ENCODE peak calls at places on chromosomes 7 and 10, in six cellular contexts. One of them, this sample, is unnamed.

GRCh38 chr7:96236198-96237039 is 85.5 kb downstream of the SLC25A13 start:
- DNase-seq in T1000: peak
- DNase-seq in stimulated activated CD8-positive, alpha-beta memory T cell treated with anti-CD3 and anti-CD28 coated beads, Interleukin-7, amount 100 ng/mL, for 1 hour: no peak
- DNase-seq in substantia nigra: no peak
- DNase-seq in AG08396: peak
- DNase-seq in mesenchymal stem cell: peak
- DNase-seq in this sample: peak

GRCh38 chr10:90398551-90398950 is 459.3 kb downstream of the HTR7 start:
- DNase-seq in substantia nigra: no peak
- DNase-seq in mesenchymal stem cell: peak
- DNase-seq in stimulated activated CD8-positive, alpha-beta memory T cell treated with anti-CD3 and anti-CD28 coated beads, Interleukin-7, amount 100 ng/mL, for 1 hour: no peak
- DNase-seq in AG08396: no peak
- DNase-seq in T1000: no peak
- DNase-seq in this sample: no peak

GRCh38 chr10:68208424-68209042 is 23.4 kb downstream of the ATOH7 start:
- DNase-seq in mesenchymal stem cell: peak
- DNase-seq in AG08396: peak
- DNase-seq in stimulated activated CD8-positive, alpha-beta memory T cell treated with anti-CD3 and anti-CD28 coated beads, Interleukin-7, amount 100 ng/mL, for 1 hour: no peak
- DNase-seq in T1000: no peak
- DNase-seq in substantia nigra: no peak
- DNase-seq in this sample: peak

GRCh38 chr7:1882451-1882850 is 212.4 kb downstream of the ELFN1 start:
- DNase-seq in stimulated activated CD8-positive, alpha-beta memory T cell treated with anti-CD3 and anti-CD28 coated beads, Interleukin-7, amount 100 ng/mL, for 1 hour: no peak
- DNase-seq in substantia nigra: no peak
- DNase-seq in AG08396: no peak
- DNase-seq in T1000: no peak
- DNase-seq in mesenchymal stem cell: no peak
- DNase-seq in this sample: no peak

GRCh38 chr10:32851301-32851700 is 106.7 kb downstream of the ITGB1 start:
- DNase-seq in AG08396: no peak
- DNase-seq in stimulated activated CD8-positive, alpha-beta memory T cell treated with anti-CD3 and anti-CD28 coated beads, Interleukin-7, amount 100 ng/mL, for 1 hour: no peak
- DNase-seq in T1000: no peak
- DNase-seq in mesenchymal stem cell: no peak
- DNase-seq in substantia nigra: no peak
- DNase-seq in this sample: no peak

GRCh38 chr7:142811154-142811737 is 40.5 kb downstream of the PRSS2 start:
- DNase-seq in stimulated activated CD8-positive, alpha-beta memory T cell treated with anti-CD3 and anti-CD28 coated beads, Interleukin-7, amount 100 ng/mL, for 1 hour: no peak
- DNase-seq in T1000: no peak
- DNase-seq in mesenchymal stem cell: peak
- DNase-seq in substantia nigra: no peak
- DNase-seq in AG08396: peak
- DNase-seq in this sample: peak

GRCh38 chr7:102410123-102410522 is 14.0 kb downstream of the PRKRIP1 start:
- DNase-seq in stimulated activated CD8-positive, alpha-beta memory T cell treated with anti-CD3 and anti-CD28 coated beads, Interleukin-7, amount 100 ng/mL, for 1 hour: no peak
- DNase-seq in AG08396: no peak
- DNase-seq in T1000: no peak
- DNase-seq in mesenchymal stem cell: no peak
- DNase-seq in substantia nigra: no peak
- DNase-seq in this sample: no peak

GRCh38 chr7:5214641-5215040 is 24.6 kb downstream of the WIPI2 start:
- DNase-seq in substantia nigra: no peak
- DNase-seq in T1000: no peak
- DNase-seq in AG08396: no peak
- DNase-seq in mesenchymal stem cell: no peak
- DNase-seq in stimulated activated CD8-positive, alpha-beta memory T cell treated with anti-CD3 and anti-CD28 coated beads, Interleukin-7, amount 100 ng/mL, for 1 hour: no peak
- DNase-seq in this sample: no peak

GRCh38 chr10:31384589-31384949 is 65.6 kb downstream of the ZEB1 start:
- DNase-seq in T1000: no peak
- DNase-seq in substantia nigra: no peak
- DNase-seq in mesenchymal stem cell: no peak
- DNase-seq in AG08396: no peak
- DNase-seq in stimulated activated CD8-positive, alpha-beta memory T cell treated with anti-CD3 and anti-CD28 coated beads, Interleukin-7, amount 100 ng/mL, for 1 hour: no peak
- DNase-seq in this sample: no peak

GRCh38 chr7:136976504-136977251 is 108.2 kb downstream of the CHRM2 start:
- DNase-seq in stimulated activated CD8-positive, alpha-beta memory T cell treated with anti-CD3 and anti-CD28 coated beads, Interleukin-7, amount 100 ng/mL, for 1 hour: no peak
- DNase-seq in mesenchymal stem cell: peak
- DNase-seq in AG08396: no peak
- DNase-seq in substantia nigra: no peak
- DNase-seq in T1000: no peak
- DNase-seq in this sample: no peak

GRCh38 chr7:111168182-111168581 is 77.3 kb downstream of the LRRN3 start:
- DNase-seq in substantia nigra: no peak
- DNase-seq in stimulated activated CD8-positive, alpha-beta memory T cell treated with anti-CD3 and anti-CD28 coated beads, Interleukin-7, amount 100 ng/mL, for 1 hour: no peak
- DNase-seq in AG08396: no peak
- DNase-seq in mesenchymal stem cell: peak
- DNase-seq in T1000: no peak
- DNase-seq in this sample: no peak

GRCh38 chr10:24432478-24433416 is 223.8 kb downstream of the KIAA1217 start:
- DNase-seq in mesenchymal stem cell: peak
- DNase-seq in stimulated activated CD8-positive, alpha-beta memory T cell treated with anti-CD3 and anti-CD28 coated beads, Interleukin-7, amount 100 ng/mL, for 1 hour: no peak
- DNase-seq in substantia nigra: no peak
- DNase-seq in AG08396: no peak
- DNase-seq in T1000: no peak
- DNase-seq in this sample: peak

GRCh38 chr10:102704915-102705314 is 9.3 kb downstream of the ARL3 start:
- DNase-seq in stimulated activated CD8-positive, alpha-beta memory T cell treated with anti-CD3 and anti-CD28 coated beads, Interleukin-7, amount 100 ng/mL, for 1 hour: no peak
- DNase-seq in AG08396: no peak
- DNase-seq in substantia nigra: no peak
- DNase-seq in mesenchymal stem cell: peak
- DNase-seq in T1000: no peak
- DNase-seq in this sample: no peak

GRCh38 chr10:84138478-84139125 is 707 bp upstream of the GHITM start:
- DNase-seq in T1000: no peak
- DNase-seq in substantia nigra: no peak
- DNase-seq in AG08396: peak
- DNase-seq in stimulated activated CD8-positive, alpha-beta memory T cell treated with anti-CD3 and anti-CD28 coated beads, Interleukin-7, amount 100 ng/mL, for 1 hour: no peak
- DNase-seq in mesenchymal stem cell: peak
- DNase-seq in this sample: no peak

GRCh38 chr10:104104926-104105325 is 17.0 kb upstream of the SFR1 start:
- DNase-seq in mesenchymal stem cell: no peak
- DNase-seq in T1000: no peak
- DNase-seq in stimulated activated CD8-positive, alpha-beta memory T cell treated with anti-CD3 and anti-CD28 coated beads, Interleukin-7, amount 100 ng/mL, for 1 hour: no peak
- DNase-seq in substantia nigra: no peak
- DNase-seq in AG08396: no peak
- DNase-seq in this sample: peak

GRCh38 chr10:31586708-31587107 is 267.7 kb downstream of the ZEB1 start:
- DNase-seq in AG08396: no peak
- DNase-seq in T1000: no peak
- DNase-seq in stimulated activated CD8-positive, alpha-beta memory T cell treated with anti-CD3 and anti-CD28 coated beads, Interleukin-7, amount 100 ng/mL, for 1 hour: no peak
- DNase-seq in mesenchymal stem cell: no peak
- DNase-seq in substantia nigra: no peak
- DNase-seq in this sample: no peak

GRCh38 chr7:100130608-100131453 is 4.1 kb downstream of the MBLAC1 start:
- DNase-seq in stimulated activated CD8-positive, alpha-beta memory T cell treated with anti-CD3 and anti-CD28 coated beads, Interleukin-7, amount 100 ng/mL, for 1 hour: peak
- DNase-seq in T1000: peak
- DNase-seq in substantia nigra: peak
- DNase-seq in AG08396: peak
- DNase-seq in mesenchymal stem cell: peak
- DNase-seq in this sample: peak

GRCh38 chr10:124063736-124064135 is 29.7 kb downstream of the CHST15 start:
- DNase-seq in mesenchymal stem cell: peak
- DNase-seq in T1000: no peak
- DNase-seq in AG08396: peak
- DNase-seq in substantia nigra: no peak
- DNase-seq in stimulated activated CD8-positive, alpha-beta memory T cell treated with anti-CD3 and anti-CD28 coated beads, Interleukin-7, amount 100 ng/mL, for 1 hour: no peak
- DNase-seq in this sample: peak

GRCh38 chr10:30188101-30188500 is 128.7 kb upstream of the JCAD start:
- DNase-seq in stimulated activated CD8-positive, alpha-beta memory T cell treated with anti-CD3 and anti-CD28 coated beads, Interleukin-7, amount 100 ng/mL, for 1 hour: no peak
- DNase-seq in T1000: no peak
- DNase-seq in substantia nigra: no peak
- DNase-seq in AG08396: no peak
- DNase-seq in mesenchymal stem cell: peak
- DNase-seq in this sample: no peak

GRCh38 chr10:91944880-91945630 is 21.5 kb downstream of the BTAF1 start:
- DNase-seq in substantia nigra: no peak
- DNase-seq in T1000: no peak
- DNase-seq in AG08396: peak
- DNase-seq in stimulated activated CD8-positive, alpha-beta memory T cell treated with anti-CD3 and anti-CD28 coated beads, Interleukin-7, amount 100 ng/mL, for 1 hour: no peak
- DNase-seq in mesenchymal stem cell: peak
- DNase-seq in this sample: peak

GRCh38 chr7:47573758-47574472 is 8.0 kb downstream of the TNS3 start:
- DNase-seq in substantia nigra: no peak
- DNase-seq in mesenchymal stem cell: peak
- DNase-seq in T1000: no peak
- DNase-seq in AG08396: no peak
- DNase-seq in stimulated activated CD8-positive, alpha-beta memory T cell treated with anti-CD3 and anti-CD28 coated beads, Interleukin-7, amount 100 ng/mL, for 1 hour: no peak
- DNase-seq in this sample: peak

GRCh38 chr10:111113238-111113960 is 36.6 kb downstream of the ADRA2A start:
- DNase-seq in stimulated activated CD8-positive, alpha-beta memory T cell treated with anti-CD3 and anti-CD28 coated beads, Interleukin-7, amount 100 ng/mL, for 1 hour: no peak
- DNase-seq in AG08396: no peak
- DNase-seq in T1000: no peak
- DNase-seq in mesenchymal stem cell: no peak
- DNase-seq in substantia nigra: no peak
- DNase-seq in this sample: no peak

GRCh38 chr7:103771294-103771693 is 218.2 kb downstream of the RELN start:
- DNase-seq in substantia nigra: no peak
- DNase-seq in stimulated activated CD8-positive, alpha-beta memory T cell treated with anti-CD3 and anti-CD28 coated beads, Interleukin-7, amount 100 ng/mL, for 1 hour: no peak
- DNase-seq in T1000: no peak
- DNase-seq in mesenchymal stem cell: no peak
- DNase-seq in AG08396: no peak
- DNase-seq in this sample: no peak

GRCh38 chr10:13784067-13784466 is 197.3 kb downstream of the PRPF18 start:
- DNase-seq in AG08396: peak
- DNase-seq in mesenchymal stem cell: peak
- DNase-seq in T1000: no peak
- DNase-seq in substantia nigra: no peak
- DNase-seq in stimulated activated CD8-positive, alpha-beta memory T cell treated with anti-CD3 and anti-CD28 coated beads, Interleukin-7, amount 100 ng/mL, for 1 hour: no peak
- DNase-seq in this sample: peak

GRCh38 chr10:2122431-2123124 is 385.3 kb upstream of the ADARB2 start:
- DNase-seq in substantia nigra: no peak
- DNase-seq in mesenchymal stem cell: no peak
- DNase-seq in stimulated activated CD8-positive, alpha-beta memory T cell treated with anti-CD3 and anti-CD28 coated beads, Interleukin-7, amount 100 ng/mL, for 1 hour: no peak
- DNase-seq in T1000: no peak
- DNase-seq in AG08396: no peak
- DNase-seq in this sample: peak

GRCh38 chr7:665751-666453 is 60.6 kb upstream of the DNAAF5 start:
- DNase-seq in AG08396: no peak
- DNase-seq in substantia nigra: no peak
- DNase-seq in mesenchymal stem cell: no peak
- DNase-seq in T1000: no peak
- DNase-seq in stimulated activated CD8-positive, alpha-beta memory T cell treated with anti-CD3 and anti-CD28 coated beads, Interleukin-7, amount 100 ng/mL, for 1 hour: no peak
- DNase-seq in this sample: no peak

GRCh38 chr7:157276091-157276561 is 60.7 kb upstream of the DNAJB6 start:
- DNase-seq in AG08396: no peak
- DNase-seq in stimulated activated CD8-positive, alpha-beta memory T cell treated with anti-CD3 and anti-CD28 coated beads, Interleukin-7, amount 100 ng/mL, for 1 hour: no peak
- DNase-seq in T1000: no peak
- DNase-seq in substantia nigra: no peak
- DNase-seq in mesenchymal stem cell: no peak
- DNase-seq in this sample: no peak

GRCh38 chr10:132665946-132666732 is 119.8 kb downstream of the NKX6-2 start:
- DNase-seq in stimulated activated CD8-positive, alpha-beta memory T cell treated with anti-CD3 and anti-CD28 coated beads, Interleukin-7, amount 100 ng/mL, for 1 hour: no peak
- DNase-seq in AG08396: peak
- DNase-seq in mesenchymal stem cell: peak
- DNase-seq in substantia nigra: no peak
- DNase-seq in T1000: peak
- DNase-seq in this sample: peak

GRCh38 chr7:155959894-155960293 is 147.6 kb upstream of the SHH start:
- DNase-seq in stimulated activated CD8-positive, alpha-beta memory T cell treated with anti-CD3 and anti-CD28 coated beads, Interleukin-7, amount 100 ng/mL, for 1 hour: no peak
- DNase-seq in mesenchymal stem cell: no peak
- DNase-seq in AG08396: no peak
- DNase-seq in substantia nigra: no peak
- DNase-seq in T1000: no peak
- DNase-seq in this sample: peak

GRCh38 chr10:133460208-133460769 is 6.5 kb downstream of the SCART1 start:
- DNase-seq in mesenchymal stem cell: no peak
- DNase-seq in stimulated activated CD8-positive, alpha-beta memory T cell treated with anti-CD3 and anti-CD28 coated beads, Interleukin-7, amount 100 ng/mL, for 1 hour: no peak
- DNase-seq in AG08396: no peak
- DNase-seq in T1000: no peak
- DNase-seq in substantia nigra: no peak
- DNase-seq in this sample: no peak